ENCODE peak calls at places on chromosomes 16 and 17, in six cellular contexts. V, R, L, K, F and W are unnamed samples.

GRCh38 chr17:7846765-7847661 is 7.9 kb upstream of the TMEM88 start:
- DNase-seq in V (peak; percentile 46), R (no peak), L (no peak), K (no peak), F (no peak), W (peak; percentile 34)

GRCh38 chr16:52580488-52580887 is 33.5 kb upstream of the TOX3 start:
- DNase-seq in V (no peak), R (no peak), L (no peak), K (no peak), F (no peak), W (no peak)

GRCh38 chr17:65332375-65332774 is 195.2 kb downstream of the RGS9 start:
- DNase-seq in V (no peak), R (no peak), L (no peak), K (no peak), F (no peak), W (no peak)

GRCh38 chr17:62085511-62086408 is 20.7 kb upstream of the MED13 start:
- DNase-seq in V (no peak), R (no peak), L (no peak), K (no peak), F (no peak), W (no peak)

GRCh38 chr17:48374650-48375230 is 55.3 kb downstream of the SKAP1 start:
- DNase-seq in V (peak; percentile 53), R (peak; percentile 66), L (no peak), K (no peak), F (peak; percentile 24), W (peak; percentile 29)

GRCh38 chr17:76710863-76711611 is at the start of gene MXRA7:
- DNase-seq in V (peak; percentile 78), R (peak; percentile 60), L (peak; percentile 94), K (no peak), F (peak; percentile 66), W (peak; percentile 73)

GRCh38 chr17:12024332-12024731 is 3.7 kb downstream of the MAP2K4 start:
- DNase-seq in V (no peak), R (no peak), L (no peak), K (no peak), F (no peak), W (no peak)

GRCh38 chr17:57215317-57215716 is 41.0 kb upstream of the MSI2 start:
- DNase-seq in V (no peak), R (no peak), L (no peak), K (no peak), F (peak; percentile 23), W (no peak)

GRCh38 chr17:38906429-38907172 is 18.8 kb upstream of the LASP1NB start:
- DNase-seq in V (no peak), R (no peak), L (no peak), K (no peak), F (peak; percentile 9), W (no peak)

GRCh38 chr16:71645450-71645849 is 19.5 kb downstream of the MARVELD3 start:
- DNase-seq in V (no peak), R (peak; percentile 52), L (no peak), K (no peak), F (no peak), W (no peak)

GRCh38 chr17:14150604-14151003 is 81.3 kb downstream of the COX10 start:
- DNase-seq in V (no peak), R (no peak), L (no peak), K (no peak), F (no peak), W (no peak)

GRCh38 chr16:61581417-61582046 is 454.7 kb downstream of the CDH8 start:
- DNase-seq in V (no peak), R (no peak), L (peak; percentile 66), K (no peak), F (no peak), W (peak; percentile 52)
- H3K9me3 ChIP-seq in V (no peaks in the 10 kb centered on the region), R (no peaks in the 10 kb centered on the region), L (no peaks in the 10 kb centered on the region), K (no peaks in the 10 kb centered on the region), F (no peaks in the 10 kb centered on the region), W (no peaks in the 10 kb centered on the region)

DNA sequence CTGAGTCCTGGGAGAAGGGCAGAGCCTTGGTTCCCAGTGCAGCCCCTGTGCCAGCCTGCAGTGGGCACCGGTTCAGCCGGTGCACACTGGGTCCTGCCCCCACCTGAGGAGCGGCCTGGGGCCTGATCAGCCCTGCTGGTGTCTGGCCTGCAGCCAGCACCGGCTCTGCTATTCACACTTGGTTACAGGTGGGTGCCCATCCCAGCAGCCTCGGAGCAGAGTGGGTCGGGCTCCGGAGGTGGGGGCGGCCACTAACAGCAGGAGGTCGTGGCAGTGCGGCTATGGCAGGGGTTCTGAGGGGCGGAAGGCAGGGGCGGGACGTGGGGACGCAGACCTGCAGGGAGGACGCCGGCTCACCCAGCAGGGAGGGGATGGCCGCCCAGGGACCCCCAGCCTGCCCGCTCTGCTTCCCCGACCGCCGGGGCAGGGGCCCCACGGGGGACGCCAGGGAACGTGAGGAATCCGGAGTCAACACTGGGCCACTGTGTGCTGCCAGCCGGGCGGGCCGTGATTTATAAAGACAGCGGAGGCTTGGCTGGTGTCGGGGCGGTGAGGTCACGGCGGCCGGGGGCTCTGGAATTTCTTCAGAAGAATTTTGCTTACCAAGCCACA is 20.3 kb downstream of the METRNL start:
- DNase-seq in V (no peak), R (no peak), L (peak; percentile 94), K (no peak), F (peak; percentile 69), W (peak; percentile 59)
- H3K4me3 ChIP-seq in V (no peak overlapping the region), R (no peak overlapping the region), L (no peak overlapping the region), K (peak overlapping the region; percentile 68), F (peak overlapping the region; percentile 40), W (no peak overlapping the region)

GRCh38 chr16:35186045-35186759 is 1726.8 kb downstream of the TP53TG3F start:
- DNase-seq in V (no peak), R (no peak), L (no peak), K (no peak), F (no peak), W (no peak)

GRCh38 chr16:35184356-35184870 is 1725.0 kb downstream of the TP53TG3F start:
- DNase-seq in V (no peak), R (no peak), L (no peak), K (no peak), F (no peak), W (no peak)

GRCh38 chr16:35187665-35188225 is 1728.3 kb downstream of the TP53TG3F start:
- DNase-seq in V (no peak), R (no peak), L (no peak), K (no peak), F (no peak), W (no peak)

GRCh38 chr16:35182943-35183550 is 1723.6 kb downstream of the TP53TG3F start:
- DNase-seq in V (no peak), R (no peak), L (no peak), K (no peak), F (no peak), W (no peak)

DNA sequence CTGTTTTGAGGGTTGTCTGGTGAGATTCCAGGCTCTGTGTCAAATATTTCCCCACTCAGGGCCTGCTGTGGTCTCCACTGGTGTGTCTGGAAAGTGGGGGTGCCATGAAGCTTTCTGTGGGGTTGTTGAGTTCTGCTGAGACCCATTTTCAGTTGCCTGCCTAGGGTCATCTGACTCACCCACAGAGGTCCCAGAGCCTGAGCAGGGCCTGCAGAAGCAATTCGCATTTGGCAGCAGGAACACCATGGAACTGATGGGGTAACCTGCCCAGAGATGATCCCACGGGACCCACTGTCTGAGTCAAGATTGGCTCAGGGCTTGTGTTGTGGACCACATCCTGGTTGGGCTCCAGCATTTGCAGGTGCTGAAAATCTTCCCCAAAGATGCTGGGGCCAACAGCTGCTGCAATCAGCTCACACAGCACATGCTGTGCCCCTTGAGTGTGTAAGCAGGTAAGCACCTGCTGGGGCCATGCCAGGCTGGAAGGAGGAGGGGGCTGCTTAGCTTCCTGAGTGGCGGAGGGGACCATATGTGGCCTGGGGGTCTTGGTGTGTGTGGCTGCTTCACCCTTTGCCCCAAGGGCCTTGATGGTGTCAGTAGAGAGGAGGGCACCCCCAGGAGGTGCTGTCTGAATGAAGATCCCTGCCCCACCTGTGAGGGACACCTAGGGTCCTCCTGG is 1726.1 kb downstream of the TP53TG3F start:
- DNase-seq in V (no peak), R (no peak), L (no peak), K (no peak), F (no peak), W (peak; percentile 36)
- H3K9me3 ChIP-seq in V (no peaks in the 10 kb centered on the region), R (no peaks in the 10 kb centered on the region), L (no peaks in the 10 kb centered on the region), K (no peaks in the 10 kb centered on the region), F (no peaks in the 10 kb centered on the region), W (no peaks in the 10 kb centered on the region)

DNA sequence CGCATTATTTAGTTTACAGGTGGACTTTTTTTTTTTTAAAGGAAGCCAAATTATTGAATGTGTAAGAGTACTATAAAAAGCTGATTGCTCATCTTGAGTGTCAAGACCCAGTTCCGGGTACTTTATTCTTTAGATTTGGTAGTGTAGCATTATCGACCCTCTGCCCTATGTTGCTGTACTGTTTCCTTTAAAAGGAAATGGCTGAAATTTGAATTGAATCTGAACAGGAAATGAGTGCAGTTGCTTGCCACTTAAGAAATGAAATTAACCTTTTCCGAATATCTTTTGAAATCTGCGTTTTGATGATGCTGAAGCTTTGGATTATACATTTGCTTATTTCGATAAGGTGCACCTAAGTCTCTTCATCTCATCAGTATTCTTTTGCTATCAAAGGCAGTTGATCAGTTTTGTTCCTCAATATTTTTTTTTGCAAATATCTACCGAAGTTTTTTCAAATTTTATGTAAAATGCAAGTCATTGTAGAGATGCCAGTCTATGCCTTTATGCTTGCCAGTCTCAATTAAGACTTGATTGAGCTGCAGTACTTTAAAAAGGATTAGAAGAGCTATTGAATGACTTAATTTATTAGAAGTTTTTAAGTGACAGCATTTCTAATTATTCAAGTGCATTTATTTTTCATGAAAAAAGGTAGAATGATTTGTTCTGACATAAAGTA is 1.8 kb downstream of the GGNBP2 start:
- DNase-seq in V (no peak), R (peak; percentile 52), L (no peak), K (no peak), F (no peak), W (no peak)
- H3K4me3 ChIP-seq in V (peak overlapping the region; percentile 93), R (peak overlapping the region; percentile 97), L (peak overlapping the region; percentile 53), K (peak overlapping the region; percentile 100), F (peak overlapping the region; percentile 82), W (peak overlapping the region; percentile 97)

DNA sequence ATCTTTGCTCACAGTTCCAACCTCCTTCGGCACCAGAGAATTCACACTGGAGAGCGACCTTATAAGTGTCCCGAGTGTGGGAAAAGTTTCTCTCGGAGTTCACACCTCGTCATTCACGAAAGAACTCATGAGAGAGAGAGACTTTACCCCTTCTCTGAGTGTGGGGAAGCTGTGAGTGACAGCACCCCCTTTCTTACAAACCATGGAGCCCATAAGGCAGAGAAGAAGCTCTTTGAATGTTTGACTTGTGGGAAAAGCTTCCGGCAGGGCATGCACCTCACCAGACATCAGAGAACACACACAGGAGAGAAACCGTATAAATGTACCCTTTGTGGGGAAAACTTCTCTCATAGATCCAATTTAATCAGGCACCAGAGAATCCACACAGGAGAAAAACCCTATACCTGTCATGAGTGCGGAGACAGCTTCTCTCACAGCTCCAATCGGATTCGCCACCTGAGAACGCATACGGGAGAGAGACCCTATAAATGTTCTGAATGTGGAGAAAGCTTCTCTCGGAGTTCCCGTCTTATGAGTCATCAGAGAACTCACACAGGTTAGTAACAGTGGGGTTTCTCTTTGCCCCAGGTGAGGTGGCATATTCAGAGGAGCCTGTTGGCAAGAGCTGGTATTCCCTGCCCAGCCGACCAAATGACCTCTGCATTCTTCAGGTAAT is 6.8 kb downstream of the ZNF263 start:
- DNase-seq in V (no peak), R (no peak), L (no peak), K (no peak), F (no peak), W (no peak)
- H3K9me3 ChIP-seq in V (peaks cover 63% of the 10 kb centered on the region), R (no peaks in the 10 kb centered on the region), L (peaks cover 33% of the 10 kb centered on the region), K (peaks cover 71% of the 10 kb centered on the region), F (peaks cover 95% of the 10 kb centered on the region), W (peaks cover 5% of the 10 kb centered on the region)